ENCODE peak calls at places on chromosome 4, in four cellular contexts. One of them, this sample, is unnamed.

GRCh38 chr4:53591372-53591892 is at the start of gene LNX1:
- DNase-seq in A549: no peak
- DNase-seq in GM12878: no peak
- DNase-seq in endothelial cell of umbilical vein: no peak
- DNase-seq in this sample: peak

GRCh38 chr4:155430895-155431467 is 54.2 kb upstream of the MAP9 start:
- DNase-seq in A549: no peak
- DNase-seq in GM12878: no peak
- DNase-seq in endothelial cell of umbilical vein: no peak
- DNase-seq in this sample: no peak

GRCh38 chr4:105092356-105092755 is 54.3 kb upstream of the TET2 start:
- DNase-seq in A549: no peak
- DNase-seq in GM12878: no peak
- DNase-seq in endothelial cell of umbilical vein: peak
- DNase-seq in this sample: no peak

GRCh38 chr4:36260714-36261113 is 16.4 kb upstream of the ARAP2 start:
- DNase-seq in A549: no peak
- DNase-seq in GM12878: no peak
- DNase-seq in endothelial cell of umbilical vein: no peak
- DNase-seq in this sample: no peak

GRCh38 chr4:81030617-81031388 is at the start of gene BMP3:
- DNase-seq in A549: peak
- DNase-seq in GM12878: no peak
- DNase-seq in endothelial cell of umbilical vein: no peak
- DNase-seq in this sample: no peak

GRCh38 chr4:123825596-123826291 is 429.1 kb downstream of the SPRY1 start:
- DNase-seq in A549: no peak
- DNase-seq in GM12878: no peak
- DNase-seq in endothelial cell of umbilical vein: no peak
- DNase-seq in this sample: no peak

GRCh38 chr4:48109413-48110263 is 24.4 kb downstream of the TXK start:
- DNase-seq in A549: peak
- DNase-seq in GM12878: no peak
- DNase-seq in endothelial cell of umbilical vein: peak
- DNase-seq in this sample: peak

GRCh38 chr4:16450724-16451123 is 224.5 kb upstream of the TAPT1 start:
- DNase-seq in A549: no peak
- DNase-seq in GM12878: no peak
- DNase-seq in endothelial cell of umbilical vein: peak
- DNase-seq in this sample: no peak

GRCh38 chr4:39023059-39023458 is 9.2 kb downstream of the TMEM156 start:
- DNase-seq in A549: no peak
- DNase-seq in GM12878: no peak
- DNase-seq in endothelial cell of umbilical vein: no peak
- DNase-seq in this sample: no peak

GRCh38 chr4:182207806-182208483 is 35.3 kb upstream of the TENM3 start:
- DNase-seq in A549: peak
- DNase-seq in GM12878: no peak
- DNase-seq in endothelial cell of umbilical vein: no peak
- DNase-seq in this sample: no peak

GRCh38 chr4:48602222-48602621 is 112.2 kb downstream of the ZAR1 start:
- DNase-seq in A549: no peak
- DNase-seq in GM12878: no peak
- DNase-seq in endothelial cell of umbilical vein: no peak
- DNase-seq in this sample: no peak

GRCh38 chr4:37656649-37657048 is 29.5 kb downstream of the RELL1 start:
- DNase-seq in A549: no peak
- DNase-seq in GM12878: no peak
- DNase-seq in endothelial cell of umbilical vein: no peak
- DNase-seq in this sample: no peak

GRCh38 chr4:131091896-131092295 is 1995.9 kb downstream of the C4orf33 start:
- DNase-seq in A549: peak
- DNase-seq in GM12878: no peak
- DNase-seq in endothelial cell of umbilical vein: peak
- DNase-seq in this sample: peak

GRCh38 chr4:7070729-7071511 is 3.1 kb upstream of the GRPEL1 start:
- DNase-seq in A549: peak
- DNase-seq in GM12878: peak
- DNase-seq in endothelial cell of umbilical vein: peak
- DNase-seq in this sample: peak

GRCh38 chr4:175813126-175813715 is 1.2 kb upstream of the GPM6A start:
- DNase-seq in A549: no peak
- DNase-seq in GM12878: no peak
- DNase-seq in endothelial cell of umbilical vein: no peak
- DNase-seq in this sample: no peak

GRCh38 chr4:184506527-184507121 is 32.3 kb upstream of the IRF2 start:
- DNase-seq in A549: peak
- DNase-seq in GM12878: peak
- DNase-seq in endothelial cell of umbilical vein: no peak
- DNase-seq in this sample: peak

GRCh38 chr4:41530741-41531140 is 7.2 kb upstream of the LIMCH1 start:
- DNase-seq in A549: no peak
- DNase-seq in GM12878: no peak
- DNase-seq in endothelial cell of umbilical vein: no peak
- DNase-seq in this sample: no peak

GRCh38 chr4:184312126-184312525 is 94.5 kb upstream of the ENPP6 start:
- DNase-seq in A549: no peak
- DNase-seq in GM12878: no peak
- DNase-seq in endothelial cell of umbilical vein: no peak
- DNase-seq in this sample: no peak

GRCh38 chr4:29539226-29539625 is 1180.9 kb upstream of the PCDH7 start:
- DNase-seq in A549: no peak
- DNase-seq in GM12878: no peak
- DNase-seq in endothelial cell of umbilical vein: no peak
- DNase-seq in this sample: peak

GRCh38 chr4:169869487-169869886 is 111.7 kb upstream of the HPF1 start:
- DNase-seq in A549: peak
- DNase-seq in GM12878: no peak
- DNase-seq in endothelial cell of umbilical vein: no peak
- DNase-seq in this sample: no peak

GRCh38 chr4:54709281-54709854 is 51.6 kb downstream of the KIT start:
- DNase-seq in A549: no peak
- DNase-seq in GM12878: no peak
- DNase-seq in endothelial cell of umbilical vein: no peak
- DNase-seq in this sample: peak

GRCh38 chr4:37685726-37686372 is 327 bp downstream of the RELL1 start:
- DNase-seq in A549: peak
- DNase-seq in GM12878: no peak
- DNase-seq in endothelial cell of umbilical vein: peak
- DNase-seq in this sample: peak

GRCh38 chr4:78566834-78567501 is 15.4 kb downstream of the ANXA3 start:
- DNase-seq in A549: no peak
- DNase-seq in GM12878: peak
- DNase-seq in endothelial cell of umbilical vein: no peak
- DNase-seq in this sample: no peak

GRCh38 chr4:42654606-42655005 is 2.3 kb downstream of the ATP8A1 start:
- DNase-seq in A549: no peak
- DNase-seq in GM12878: no peak
- DNase-seq in endothelial cell of umbilical vein: peak
- DNase-seq in this sample: peak

GRCh38 chr4:14667624-14668295 is 334.5 kb upstream of the CPEB2 start:
- DNase-seq in A549: peak
- DNase-seq in GM12878: no peak
- DNase-seq in endothelial cell of umbilical vein: no peak
- DNase-seq in this sample: no peak

GRCh38 chr4:169147217-169147616 is 123.5 kb downstream of the SH3RF1 start:
- DNase-seq in A549: no peak
- DNase-seq in GM12878: no peak
- DNase-seq in endothelial cell of umbilical vein: peak
- DNase-seq in this sample: no peak

GRCh38 chr4:3491681-3492405 is 28.7 kb downstream of the DOK7 start:
- DNase-seq in A549: no peak
- DNase-seq in GM12878: no peak
- DNase-seq in endothelial cell of umbilical vein: no peak
- DNase-seq in this sample: no peak

GRCh38 chr4:77194366-77194765 is 37.4 kb downstream of the CCNG2 start:
- DNase-seq in A549: no peak
- DNase-seq in GM12878: no peak
- DNase-seq in endothelial cell of umbilical vein: no peak
- DNase-seq in this sample: no peak

GRCh38 chr4:77194989-77195388 is 38.0 kb downstream of the CCNG2 start:
- DNase-seq in A549: no peak
- DNase-seq in GM12878: no peak
- DNase-seq in endothelial cell of umbilical vein: no peak
- DNase-seq in this sample: no peak

GRCh38 chr4:77193046-77193445 is 36.0 kb downstream of the CCNG2 start:
- DNase-seq in A549: no peak
- DNase-seq in GM12878: no peak
- DNase-seq in endothelial cell of umbilical vein: no peak
- DNase-seq in this sample: no peak

GRCh38 chr4:77196866-77197265 is 39.9 kb downstream of the CCNG2 start:
- DNase-seq in A549: no peak
- DNase-seq in GM12878: peak
- DNase-seq in endothelial cell of umbilical vein: no peak
- DNase-seq in this sample: peak

DNA sequence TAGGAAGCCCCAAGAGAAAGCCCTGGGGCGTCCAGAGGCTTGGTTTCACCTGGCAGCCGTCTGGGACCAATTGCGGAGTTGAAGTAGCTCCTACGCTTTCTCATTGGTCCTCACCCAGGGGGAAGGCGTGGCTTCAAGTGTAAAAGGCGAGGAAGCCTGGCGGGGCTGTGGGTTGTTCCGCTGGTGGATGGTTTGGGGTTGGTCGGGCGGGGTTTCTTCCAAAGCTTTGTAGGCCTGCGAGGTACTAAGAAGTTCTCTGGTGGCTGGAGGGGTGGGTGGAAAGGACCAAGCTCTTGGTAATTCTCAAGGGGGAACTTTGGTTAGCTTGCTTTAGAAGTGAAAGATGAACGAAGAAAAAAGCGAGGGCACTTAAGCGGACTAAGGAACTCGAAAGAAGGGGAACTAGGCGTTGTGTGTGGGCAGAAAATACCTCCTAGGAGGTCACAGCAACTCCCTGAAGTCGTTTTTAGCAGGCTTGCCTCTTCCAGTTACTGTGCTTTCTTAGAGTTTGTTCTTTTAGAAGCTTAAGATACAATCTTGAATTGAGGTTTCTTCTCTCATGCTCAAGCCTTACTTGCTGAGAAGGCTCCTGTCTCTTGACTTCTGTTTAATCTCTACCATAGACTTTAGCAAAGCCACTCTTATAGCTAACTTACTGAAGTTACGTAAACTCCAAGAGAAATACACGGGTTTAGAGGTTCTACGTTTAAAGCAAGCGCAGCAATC is 36.7 kb downstream of the CCNG2 start:
- DNase-seq in A549: no peak
- DNase-seq in GM12878: peak
- DNase-seq in endothelial cell of umbilical vein: no peak
- DNase-seq in this sample: peak
- TF ChIP-seq POLR2A in A549: no peak
- TF ChIP-seq POLR2A in GM12878: peak
- TF ChIP-seq POLR2A in endothelial cell of umbilical vein: no peak
- TF ChIP-seq POLR2A in this sample: peak

DNA sequence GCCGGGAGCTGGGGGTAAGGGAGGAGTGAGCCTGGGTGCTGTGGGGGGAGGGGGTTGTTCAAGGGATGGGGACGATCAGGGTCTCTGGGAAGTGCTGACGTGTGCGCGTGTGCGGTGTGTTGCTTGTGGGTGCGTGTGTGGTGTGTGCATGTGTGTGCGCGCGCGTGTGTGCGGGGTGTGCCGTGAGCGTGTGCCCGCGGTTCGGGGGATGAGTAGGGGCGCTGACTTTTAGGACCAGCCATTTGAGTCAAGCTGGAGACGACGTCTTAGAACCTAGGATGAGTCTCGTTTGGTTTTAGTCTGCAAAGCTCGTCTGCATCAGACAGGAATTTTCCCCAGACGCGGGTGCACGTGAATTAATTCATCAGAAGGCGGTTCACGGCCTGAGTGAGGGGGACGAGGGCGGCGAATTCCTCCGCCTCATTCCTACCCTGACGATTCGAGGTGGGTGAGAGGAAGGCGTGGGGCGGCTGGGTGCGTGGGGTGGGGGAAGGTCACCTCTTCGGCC is 950 bp upstream of the TMEM271 start:
- DNase-seq in A549: no peak
- DNase-seq in GM12878: no peak
- DNase-seq in endothelial cell of umbilical vein: no peak
- DNase-seq in this sample: no peak
- TF ChIP-seq MYC in A549: no peak
- TF ChIP-seq MYC in GM12878: no peak
- TF ChIP-seq MYC in endothelial cell of umbilical vein: no peak
- TF ChIP-seq MYC in this sample: no peak

DNA sequence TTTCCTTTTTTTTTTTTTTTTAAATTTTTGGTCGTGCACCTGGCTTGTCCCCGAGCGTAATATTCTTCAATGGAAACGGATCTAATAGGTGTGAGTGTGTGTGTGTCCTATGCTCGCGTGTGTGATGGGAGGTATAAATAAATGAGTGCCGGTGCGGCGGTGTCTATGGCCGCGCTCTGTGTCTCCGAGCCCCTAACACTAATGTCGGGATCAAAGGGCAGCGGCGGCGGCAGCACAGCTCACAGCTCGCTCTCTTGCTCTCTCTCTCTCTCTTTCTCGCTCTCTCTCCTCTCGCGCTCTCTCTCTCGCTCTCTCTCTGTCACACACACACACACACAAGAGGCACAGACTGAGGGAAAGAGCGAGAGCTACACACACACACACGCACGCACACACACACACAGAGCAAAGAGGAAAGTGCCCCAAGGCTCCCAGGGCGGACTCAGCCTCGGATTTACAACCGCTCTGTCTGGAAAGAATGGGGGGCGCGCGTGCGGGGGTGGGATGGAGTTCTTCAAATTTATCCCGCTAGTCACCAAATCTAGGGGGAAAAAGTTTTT is at the start of gene ZNF827:
- DNase-seq in A549: peak
- DNase-seq in GM12878: peak
- DNase-seq in endothelial cell of umbilical vein: peak
- DNase-seq in this sample: peak
- TF ChIP-seq POLR2A in A549: peak
- TF ChIP-seq POLR2A in GM12878: peak
- TF ChIP-seq POLR2A in endothelial cell of umbilical vein: no peak
- TF ChIP-seq POLR2A in this sample: no peak

GRCh38 chr4:89660444-89660843 is 176.5 kb downstream of the SNCA start:
- DNase-seq in A549: no peak
- DNase-seq in GM12878: no peak
- DNase-seq in endothelial cell of umbilical vein: no peak
- DNase-seq in this sample: no peak

GRCh38 chr4:89660851-89661250 is 176.1 kb downstream of the SNCA start:
- DNase-seq in A549: no peak
- DNase-seq in GM12878: no peak
- DNase-seq in endothelial cell of umbilical vein: no peak
- DNase-seq in this sample: no peak

GRCh38 chr4:89664521-89664920 is 172.4 kb downstream of the SNCA start:
- DNase-seq in A549: no peak
- DNase-seq in GM12878: no peak
- DNase-seq in endothelial cell of umbilical vein: no peak
- DNase-seq in this sample: no peak

GRCh38 chr4:89658701-89659024 is 178.3 kb downstream of the SNCA start:
- DNase-seq in A549: no peak
- DNase-seq in GM12878: no peak
- DNase-seq in endothelial cell of umbilical vein: no peak
- DNase-seq in this sample: no peak

DNA sequence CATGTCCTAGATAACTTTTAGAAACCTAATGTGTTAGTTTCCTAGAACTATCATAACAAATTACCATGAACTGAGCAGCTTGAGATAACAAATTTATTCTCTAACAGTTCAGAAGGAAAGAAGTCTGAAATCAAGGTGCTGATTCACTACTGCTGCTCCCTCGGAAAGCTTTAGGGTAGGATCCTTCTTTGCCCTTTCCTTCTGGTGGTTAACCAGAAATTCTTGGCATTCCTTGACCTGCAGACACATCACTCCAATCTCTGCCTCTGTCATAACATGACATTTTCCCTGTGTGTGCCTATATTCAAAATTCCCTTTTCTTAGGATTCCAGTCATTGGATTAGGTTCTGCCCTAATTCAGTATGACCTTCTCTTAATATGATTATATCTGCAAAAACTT is 175.5 kb downstream of the SNCA start:
- DNase-seq in A549: no peak
- DNase-seq in GM12878: no peak
- DNase-seq in endothelial cell of umbilical vein: peak
- DNase-seq in this sample: no peak
- TF ChIP-seq MYC in A549: no peak
- TF ChIP-seq MYC in GM12878: no peak
- TF ChIP-seq MYC in endothelial cell of umbilical vein: no peak
- TF ChIP-seq MYC in this sample: no peak